ENCODE peak calls at places on chromosomes 7 and 10, in seven cellular contexts. Q is HFFc6; C is adipocyte; S is iris pigment epithelial cell; E is RPMI8226; Y is CD8-positive, alpha-beta memory T cell; B is AG10803. Z is an unnamed sample.

GRCh38 chr7:157990878-157991250 is 596.8 kb downstream of the PTPRN2 start:
- DNase-seq in B (no peak), Q (no peak), Y (no peak), C (no peak), S (no peak), E (no peak), Z (no peak)

GRCh38 chr7:47039089-47039648 is 542.7 kb downstream of the TNS3 start:
- DNase-seq in C (no peak), Y (no peak), B (no peak), Q (no peak), E (no peak), S (no peak), Z (no peak)

GRCh38 chr7:150994141-150994837 is 3.5 kb downstream of the NOS3 start:
- DNase-seq in S (no peak), B (no peak), Q (no peak), C (no peak), E (peak), Y (no peak), Z (no peak)

GRCh38 chr7:50962962-50963374 is 180.3 kb upstream of the GRB10 start:
- DNase-seq in B (peak), E (peak), C (peak), Y (no peak), S (peak), Q (peak), Z (peak)

GRCh38 chr10:34323197-34323596 is 491.9 kb downstream of the PARD3 start:
- DNase-seq in E (no peak), S (peak), C (peak), Y (no peak), Q (peak), B (peak), Z (no peak)

GRCh38 chr7:151491859-151492258 is 27.8 kb downstream of the RHEB start:
- DNase-seq in E (no peak), Y (no peak), S (peak), Q (peak), B (peak), C (peak), Z (peak)

GRCh38 chr7:129443612-129444011 is 9.4 kb downstream of the STRIP2 start:
- DNase-seq in C (no peak), E (no peak), Q (no peak), Y (no peak), S (no peak), B (no peak), Z (no peak)

GRCh38 chr7:124784879-124785818 is 19.6 kb upstream of the GPR37 start:
- DNase-seq in Q (peak), C (peak), Y (no peak), E (peak), S (peak), B (peak), Z (peak)

GRCh38 chr10:14837756-14838581 is at the start of the genes CDNF, HSPA14 and MSANTD7:
- DNase-seq in S (peak), E (peak), Y (peak), Q (peak), C (peak), B (peak), Z (peak)

GRCh38 chr7:33886100-33886623 is 19.2 kb upstream of the BMPER start:
- DNase-seq in Q (peak), B (no peak), S (no peak), C (no peak), Y (no peak), E (peak), Z (no peak)

GRCh38 chr7:112908106-112908505 is 117.9 kb upstream of the TMEM168 start:
- DNase-seq in Y (no peak), B (no peak), Q (no peak), E (no peak), C (no peak), S (no peak), Z (no peak)

GRCh38 chr10:62919776-62920175 is 103.6 kb upstream of the EGR2 start:
- DNase-seq in S (no peak), C (no peak), B (peak), Y (no peak), Q (no peak), E (no peak), Z (peak)

GRCh38 chr10:81953420-81953819 is 78.4 kb downstream of the NRG3 start:
- DNase-seq in B (no peak), Q (no peak), E (no peak), Y (no peak), C (no peak), S (no peak), Z (no peak)

GRCh38 chr7:76023002-76023401 is 24.8 kb downstream of the STYXL1 start:
- DNase-seq in E (no peak), Y (no peak), S (no peak), C (no peak), B (no peak), Q (no peak), Z (no peak)

GRCh38 chr10:78821052-78821451 is 247.7 kb upstream of the ZMIZ1 start:
- DNase-seq in S (no peak), Y (no peak), Q (no peak), B (no peak), C (no peak), E (no peak), Z (no peak)

GRCh38 chr10:46245381-46245900 is 41.4 kb upstream of the ANTXRL start:
- DNase-seq in E (no peak), C (no peak), B (no peak), Q (no peak), Y (no peak), S (no peak), Z (no peak)

GRCh38 chr7:156461881-156462665 is 178.5 kb upstream of the RNF32 start:
- DNase-seq in B (no peak), Y (no peak), Q (no peak), C (no peak), E (no peak), S (no peak), Z (no peak)

GRCh38 chr10:91034494-91035157 is 113.7 kb upstream of the ANKRD1 start:
- DNase-seq in S (peak), E (no peak), B (peak), Q (peak), Y (no peak), C (peak), Z (no peak)

GRCh38 chr7:104982308-104982755 is 31.7 kb upstream of the KMT2E start:
- DNase-seq in Q (peak), C (no peak), S (no peak), Y (no peak), B (no peak), E (no peak), Z (no peak)

GRCh38 chr10:121900443-121901174 is 27.2 kb downstream of the ATE1 start:
- DNase-seq in C (peak), Q (peak), S (peak), B (peak), E (peak), Y (peak), Z (peak)

GRCh38 chr10:61589547-61590243 is 73.0 kb upstream of the CABCOCO1 start:
- DNase-seq in E (no peak), Y (no peak), S (peak), Q (no peak), C (no peak), B (no peak), Z (no peak)

GRCh38 chr7:148699772-148700629 is 1.3 kb downstream of the CUL1 start:
- DNase-seq in S (peak), C (peak), Q (peak), B (peak), E (peak), Y (no peak), Z (peak)

GRCh38 chr7:102993532-102994029 is 80.8 kb downstream of the LRRC17 start:
- DNase-seq in B (peak), S (peak), Y (no peak), C (peak), E (no peak), Q (peak), Z (no peak)

GRCh38 chr7:91082854-91083495 is 181.3 kb upstream of the FZD1 start:
- DNase-seq in C (peak), B (peak), Q (peak), Y (no peak), E (no peak), S (peak), Z (peak)

GRCh38 chr10:62584726-62585125 is 210.6 kb downstream of the ZNF365 start:
- DNase-seq in Y (no peak), S (peak), B (no peak), Q (peak), E (no peak), C (no peak), Z (no peak)

GRCh38 chr10:17951868-17952371 is at the start of gene SLC39A12:
- DNase-seq in B (peak), Q (peak), S (peak), Y (no peak), C (peak), E (no peak), Z (peak)

GRCh38 chr10:103849880-103850571 is 5.3 kb downstream of the SH3PXD2A start:
- DNase-seq in Q (peak), S (peak), C (peak), B (peak), Y (no peak), E (no peak), Z (peak)

GRCh38 chr7:132435016-132435990 is 141.0 kb downstream of the PLXNA4 start:
- DNase-seq in E (no peak), C (no peak), Y (no peak), B (no peak), Q (no peak), S (no peak), Z (no peak)

GRCh38 chr7:138776156-138776833 is 21.5 kb upstream of the TMEM213 start:
- DNase-seq in S (no peak), C (no peak), Y (no peak), B (no peak), E (no peak), Q (no peak), Z (no peak)